ENCODE peak calls at places on chromosome 3, in four cellular contexts. One of them, this sample, is unnamed. For H3K4me1, the result is how much of the 10 kb centered on the place peaks cover.

GRCh38 chr3:73624363-73625123 is at the start of gene PDZRN3:
- DNase-seq in H1: peak
- DNase-seq in HepG2: no peak
- DNase-seq in K562: no peak
- DNase-seq in this sample: no peak

GRCh38 chr3:94234177-94234788 is 171.4 kb downstream of the NSUN3 start:
- DNase-seq in H1: no peak
- DNase-seq in HepG2: peak
- DNase-seq in K562: peak
- DNase-seq in this sample: peak

GRCh38 chr3:28317438-28318022 is 31.0 kb upstream of the ZCWPW2 start:
- DNase-seq in H1: no peak
- DNase-seq in HepG2: peak
- DNase-seq in K562: peak
- DNase-seq in this sample: peak

GRCh38 chr3:127688416-127689265 is 15.9 kb downstream of the ABTB1 start:
- DNase-seq in H1: no peak
- DNase-seq in HepG2: no peak
- DNase-seq in K562: no peak
- DNase-seq in this sample: no peak

GRCh38 chr3:112757197-112757596 is 89.5 kb downstream of the CD200R1L start:
- DNase-seq in H1: no peak
- DNase-seq in HepG2: no peak
- DNase-seq in K562: no peak
- DNase-seq in this sample: no peak

GRCh38 chr3:142086581-142087090 is 62.7 kb downstream of the TFDP2 start:
- DNase-seq in H1: no peak
- DNase-seq in HepG2: peak
- DNase-seq in K562: no peak
- DNase-seq in this sample: no peak

GRCh38 chr3:4350789-4351163 is 47.6 kb downstream of the SETMAR start:
- DNase-seq in H1: no peak
- DNase-seq in HepG2: peak
- DNase-seq in K562: peak
- DNase-seq in this sample: peak

GRCh38 chr3:143314291-143315093 is 194.9 kb downstream of the CHST2 start:
- DNase-seq in H1: no peak
- DNase-seq in HepG2: no peak
- DNase-seq in K562: no peak
- DNase-seq in this sample: no peak

GRCh38 chr3:121648219-121648958 is 12.3 kb downstream of the HCLS1 start:
- DNase-seq in H1: no peak
- DNase-seq in HepG2: no peak
- DNase-seq in K562: no peak
- DNase-seq in this sample: no peak

GRCh38 chr3:37935756-37936666 is 54.6 kb upstream of the VILL start:
- DNase-seq in H1: peak
- DNase-seq in HepG2: peak
- DNase-seq in K562: no peak
- DNase-seq in this sample: peak

GRCh38 chr3:129599607-129600006 is 6.9 kb downstream of the PLXND1 start:
- DNase-seq in H1: peak
- DNase-seq in HepG2: no peak
- DNase-seq in K562: peak
- DNase-seq in this sample: no peak
- H3K4me1 ChIP-seq in H1: half or more
- H3K4me1 ChIP-seq in HepG2: half or more
- H3K4me1 ChIP-seq in K562: under half
- H3K4me1 ChIP-seq in this sample: under half

GRCh38 chr3:10337323-10338163 is 16.6 kb upstream of the SEC13 start:
- DNase-seq in H1: no peak
- DNase-seq in HepG2: no peak
- DNase-seq in K562: no peak
- DNase-seq in this sample: no peak

GRCh38 chr3:10339376-10339955 is 18.6 kb upstream of the SEC13 start:
- DNase-seq in H1: no peak
- DNase-seq in HepG2: no peak
- DNase-seq in K562: no peak
- DNase-seq in this sample: no peak

GRCh38 chr3:10338164-10338470 is 17.2 kb upstream of the SEC13 start:
- DNase-seq in H1: no peak
- DNase-seq in HepG2: no peak
- DNase-seq in K562: no peak
- DNase-seq in this sample: no peak

GRCh38 chr3:10340046-10340445 is 19.1 kb upstream of the SEC13 start:
- DNase-seq in H1: no peak
- DNase-seq in HepG2: no peak
- DNase-seq in K562: no peak
- DNase-seq in this sample: no peak

GRCh38 chr3:10338591-10339369 is 17.9 kb upstream of the SEC13 start:
- DNase-seq in H1: no peak
- DNase-seq in HepG2: no peak
- DNase-seq in K562: no peak
- DNase-seq in this sample: no peak
- TF ChIP-seq SRF in H1: no peak
- TF ChIP-seq SRF in HepG2: no peak
- TF ChIP-seq SRF in K562: no peak
- TF ChIP-seq SRF in this sample: no peak

DNA sequence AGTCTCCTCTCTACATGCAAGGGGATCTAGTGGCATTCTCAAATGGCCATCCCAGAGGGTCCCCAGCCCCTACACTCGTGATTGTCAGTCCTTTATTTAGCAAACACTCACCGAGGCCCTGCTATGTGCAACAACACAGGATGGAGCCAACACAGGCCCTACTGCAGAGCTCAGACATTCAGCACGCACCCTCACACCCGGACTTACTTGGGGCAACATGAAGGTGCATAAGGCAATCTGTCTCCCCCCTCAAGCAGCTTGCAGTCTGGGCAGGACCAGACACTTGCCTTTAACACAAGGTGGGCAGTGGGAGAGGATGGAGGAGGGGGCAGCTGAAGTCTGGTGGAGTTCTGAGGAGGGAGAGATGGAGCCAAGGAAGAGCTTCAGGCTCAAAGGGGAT is 258.4 kb downstream of the XXYLT1 start:
- DNase-seq in H1: no peak
- DNase-seq in HepG2: no peak
- DNase-seq in K562: no peak
- DNase-seq in this sample: no peak
- TF ChIP-seq ATF3 in H1: no peak
- TF ChIP-seq ATF3 in HepG2: no peak
- TF ChIP-seq ATF3 in K562: no peak
- TF ChIP-seq ATF3 in this sample: no peak

DNA sequence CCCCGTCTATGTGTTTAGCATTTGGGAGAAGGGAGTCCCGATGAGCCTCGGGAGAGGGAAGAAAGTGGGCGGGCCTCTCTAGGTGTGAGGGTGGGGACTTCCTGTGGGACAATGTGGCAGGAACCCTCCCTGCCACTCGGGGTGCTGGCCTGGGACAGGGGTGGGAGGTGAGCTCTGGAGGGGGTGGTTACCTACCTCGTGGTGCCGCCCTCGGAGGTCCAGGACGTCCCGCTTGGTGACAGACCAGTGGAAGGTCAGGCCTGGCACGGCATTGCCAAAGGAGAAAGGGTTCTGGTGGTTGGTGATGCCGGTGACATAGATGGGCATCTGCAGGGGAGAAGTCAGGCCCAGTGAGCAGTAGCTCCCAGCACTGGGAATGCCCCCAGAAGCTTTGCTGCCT is 83.5 kb downstream of the NUP210 start:
- DNase-seq in H1: no peak
- DNase-seq in HepG2: no peak
- DNase-seq in K562: no peak
- DNase-seq in this sample: no peak
- H3K4me1 ChIP-seq in H1: under half
- H3K4me1 ChIP-seq in HepG2: under half
- H3K4me1 ChIP-seq in K562: under half
- H3K4me1 ChIP-seq in this sample: under half

GRCh38 chr3:165778891-165779290 is 58.3 kb downstream of the BCHE start:
- DNase-seq in H1: no peak
- DNase-seq in HepG2: no peak
- DNase-seq in K562: no peak
- DNase-seq in this sample: no peak
- TF ChIP-seq SRF in H1: no peak
- TF ChIP-seq SRF in HepG2: no peak
- TF ChIP-seq SRF in K562: no peak
- TF ChIP-seq SRF in this sample: no peak

GRCh38 chr3:186536883-186537553 is 7.2 kb downstream of the CRYGS start:
- DNase-seq in H1: no peak
- DNase-seq in HepG2: no peak
- DNase-seq in K562: no peak
- DNase-seq in this sample: no peak

GRCh38 chr3:186532641-186533072 is 11.5 kb downstream of the CRYGS start:
- DNase-seq in H1: no peak
- DNase-seq in HepG2: no peak
- DNase-seq in K562: no peak
- DNase-seq in this sample: no peak

GRCh38 chr3:186530415-186530814 is 13.8 kb downstream of the CRYGS start:
- DNase-seq in H1: no peak
- DNase-seq in HepG2: no peak
- DNase-seq in K562: no peak
- DNase-seq in this sample: no peak

GRCh38 chr3:186538779-186539178 is 5.4 kb downstream of the CRYGS start:
- DNase-seq in H1: no peak
- DNase-seq in HepG2: no peak
- DNase-seq in K562: no peak
- DNase-seq in this sample: no peak

DNA sequence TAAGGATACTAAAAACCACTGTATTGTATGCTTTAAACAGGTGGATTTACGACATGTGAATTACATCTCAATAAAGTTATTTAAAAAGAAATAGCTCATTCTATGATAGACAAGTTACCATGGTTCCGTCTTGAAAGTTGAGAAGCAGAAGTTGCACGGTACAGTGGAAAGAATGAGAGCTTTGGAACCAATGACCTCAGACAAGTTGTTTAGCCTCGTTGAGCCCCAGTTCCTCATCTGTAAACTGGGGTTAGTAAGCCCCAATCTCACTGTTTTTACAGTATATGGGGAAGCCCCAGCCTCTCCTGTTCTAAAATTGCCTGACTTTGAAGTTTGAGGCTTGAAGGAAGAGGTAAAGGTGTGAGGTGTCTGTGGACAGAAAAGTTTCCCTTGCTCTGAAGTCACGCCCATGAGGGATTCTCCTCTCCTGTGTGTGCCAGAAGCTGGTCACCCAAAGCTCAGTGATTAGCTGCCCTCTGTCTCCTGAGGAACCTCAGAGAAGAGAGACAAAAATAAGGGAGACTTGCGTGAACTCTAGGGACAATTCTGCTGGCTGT is 10.0 kb downstream of the CRYGS start:
- DNase-seq in H1: no peak
- DNase-seq in HepG2: no peak
- DNase-seq in K562: no peak
- DNase-seq in this sample: no peak
- TF ChIP-seq ATF3 in H1: no peak
- TF ChIP-seq ATF3 in HepG2: no peak
- TF ChIP-seq ATF3 in K562: no peak
- TF ChIP-seq ATF3 in this sample: no peak

GRCh38 chr3:192890348-192891335 is 27.0 kb downstream of the MB21D2 start:
- DNase-seq in H1: no peak
- DNase-seq in HepG2: no peak
- DNase-seq in K562: no peak
- DNase-seq in this sample: no peak
- H3K4me1 ChIP-seq in H1: under half
- H3K4me1 ChIP-seq in HepG2: half or more
- H3K4me1 ChIP-seq in K562: under half
- H3K4me1 ChIP-seq in this sample: under half

GRCh38 chr3:51999861-52000260 is 4.2 kb upstream of the RPL29 start:
- DNase-seq in H1: no peak
- DNase-seq in HepG2: no peak
- DNase-seq in K562: peak
- DNase-seq in this sample: no peak

GRCh38 chr3:51998774-51999173 is 3.1 kb upstream of the RPL29 start:
- DNase-seq in H1: no peak
- DNase-seq in HepG2: no peak
- DNase-seq in K562: no peak
- DNase-seq in this sample: no peak

GRCh38 chr3:51995346-51996156 is at the start of gene RPL29:
- DNase-seq in H1: peak
- DNase-seq in HepG2: peak
- DNase-seq in K562: peak
- DNase-seq in this sample: peak

GRCh38 chr3:51997172-51997571 is 1.5 kb upstream of the RPL29 start:
- DNase-seq in H1: no peak
- DNase-seq in HepG2: no peak
- DNase-seq in K562: no peak
- DNase-seq in this sample: no peak

GRCh38 chr3:51997935-51998596 is 2.4 kb upstream of the RPL29 start:
- DNase-seq in H1: no peak
- DNase-seq in HepG2: peak
- DNase-seq in K562: peak
- DNase-seq in this sample: no peak
- TF ChIP-seq SRF in H1: no peak
- TF ChIP-seq SRF in HepG2: no peak
- TF ChIP-seq SRF in K562: no peak
- TF ChIP-seq SRF in this sample: no peak

GRCh38 chr3:147118611-147119010 is 287.7 kb downstream of the ZIC4 start:
- DNase-seq in H1: no peak
- DNase-seq in HepG2: no peak
- DNase-seq in K562: no peak
- DNase-seq in this sample: no peak

GRCh38 chr3:147117631-147118030 is 288.7 kb downstream of the ZIC4 start:
- DNase-seq in H1: no peak
- DNase-seq in HepG2: no peak
- DNase-seq in K562: no peak
- DNase-seq in this sample: no peak

GRCh38 chr3:147119346-147119745 is 287.0 kb downstream of the ZIC4 start:
- DNase-seq in H1: no peak
- DNase-seq in HepG2: no peak
- DNase-seq in K562: no peak
- DNase-seq in this sample: no peak

GRCh38 chr3:147120029-147120428 is 286.3 kb downstream of the ZIC4 start:
- DNase-seq in H1: no peak
- DNase-seq in HepG2: peak
- DNase-seq in K562: no peak
- DNase-seq in this sample: no peak
- TF ChIP-seq ATF3 in H1: no peak
- TF ChIP-seq ATF3 in HepG2: no peak
- TF ChIP-seq ATF3 in K562: no peak
- TF ChIP-seq ATF3 in this sample: no peak

This sample was measured in HCT116.